ENCODE peak calls at places on chromosomes 3 and 15, in eight cellular contexts. One of them, this sample, is unnamed.

GRCh38 chr3:165624761-165625160 is 212.5 kb downstream of the BCHE start:
- DNase-seq in activated CD4-positive, alpha-beta T cell treated with anti-CD3 and anti-CD28 coated beads, Interleukin-2, amount 50 U/mL, for 24 hours: no peak
- DNase-seq in CD4-positive, alpha-beta memory T cell: no peak
- DNase-seq in T-helper 9 cell: no peak
- DNase-seq in NCI-H345: no peak
- DNase-seq in NCI-H510A: no peak
- DNase-seq in iPS-NIHi11: peak; percentile 17
- DNase-seq in foreskin fibroblast: no peak
- DNase-seq in this sample: no peak

GRCh38 chr3:4826237-4827100 is 152.8 kb upstream of the BHLHE40 start:
- DNase-seq in activated CD4-positive, alpha-beta T cell treated with anti-CD3 and anti-CD28 coated beads, Interleukin-2, amount 50 U/mL, for 24 hours: no peak
- DNase-seq in CD4-positive, alpha-beta memory T cell: no peak
- DNase-seq in T-helper 9 cell: no peak
- DNase-seq in NCI-H345: no peak
- DNase-seq in NCI-H510A: no peak
- DNase-seq in iPS-NIHi11: no peak
- DNase-seq in foreskin fibroblast: no peak
- DNase-seq in this sample: no peak

GRCh38 chr3:114675104-114675503 is 381.3 kb downstream of the TIGIT start:
- DNase-seq in activated CD4-positive, alpha-beta T cell treated with anti-CD3 and anti-CD28 coated beads, Interleukin-2, amount 50 U/mL, for 24 hours: no peak
- DNase-seq in CD4-positive, alpha-beta memory T cell: no peak
- DNase-seq in T-helper 9 cell: no peak
- DNase-seq in NCI-H345: no peak
- DNase-seq in NCI-H510A: no peak
- DNase-seq in iPS-NIHi11: no peak
- DNase-seq in foreskin fibroblast: no peak
- DNase-seq in this sample: no peak

GRCh38 chr15:58873267-58873666 is 60.2 kb downstream of the SLTM start:
- DNase-seq in activated CD4-positive, alpha-beta T cell treated with anti-CD3 and anti-CD28 coated beads, Interleukin-2, amount 50 U/mL, for 24 hours: no peak
- DNase-seq in CD4-positive, alpha-beta memory T cell: no peak
- DNase-seq in T-helper 9 cell: no peak
- DNase-seq in NCI-H345: no peak
- DNase-seq in NCI-H510A: no peak
- DNase-seq in iPS-NIHi11: no peak
- DNase-seq in foreskin fibroblast: peak; percentile 59
- DNase-seq in this sample: no peak

GRCh38 chr3:43866529-43867353 is 176.0 kb downstream of the ABHD5 start:
- DNase-seq in activated CD4-positive, alpha-beta T cell treated with anti-CD3 and anti-CD28 coated beads, Interleukin-2, amount 50 U/mL, for 24 hours: no peak
- DNase-seq in CD4-positive, alpha-beta memory T cell: no peak
- DNase-seq in T-helper 9 cell: no peak
- DNase-seq in NCI-H345: no peak
- DNase-seq in NCI-H510A: no peak
- DNase-seq in iPS-NIHi11: no peak
- DNase-seq in foreskin fibroblast: peak; percentile 90
- DNase-seq in this sample: no peak

GRCh38 chr3:71401695-71402231 is 181.8 kb downstream of the FOXP1 start:
- DNase-seq in activated CD4-positive, alpha-beta T cell treated with anti-CD3 and anti-CD28 coated beads, Interleukin-2, amount 50 U/mL, for 24 hours: no peak
- DNase-seq in CD4-positive, alpha-beta memory T cell: no peak
- DNase-seq in T-helper 9 cell: no peak
- DNase-seq in NCI-H345: no peak
- DNase-seq in NCI-H510A: no peak
- DNase-seq in iPS-NIHi11: no peak
- DNase-seq in foreskin fibroblast: no peak
- DNase-seq in this sample: no peak

GRCh38 chr15:44662478-44663409 is 718 bp downstream of the SPG11 start:
- DNase-seq in activated CD4-positive, alpha-beta T cell treated with anti-CD3 and anti-CD28 coated beads, Interleukin-2, amount 50 U/mL, for 24 hours: peak; percentile 72
- DNase-seq in CD4-positive, alpha-beta memory T cell: peak; percentile 85
- DNase-seq in T-helper 9 cell: peak; percentile 78
- DNase-seq in NCI-H345: peak; percentile 37
- DNase-seq in NCI-H510A: peak; percentile 49
- DNase-seq in iPS-NIHi11: peak; percentile 61
- DNase-seq in foreskin fibroblast: peak; percentile 28
- DNase-seq in this sample: no peak

GRCh38 chr3:8536106-8537052 is 34.8 kb downstream of the LMCD1 start:
- DNase-seq in activated CD4-positive, alpha-beta T cell treated with anti-CD3 and anti-CD28 coated beads, Interleukin-2, amount 50 U/mL, for 24 hours: no peak
- DNase-seq in CD4-positive, alpha-beta memory T cell: no peak
- DNase-seq in T-helper 9 cell: no peak
- DNase-seq in NCI-H345: no peak
- DNase-seq in NCI-H510A: no peak
- DNase-seq in iPS-NIHi11: no peak
- DNase-seq in foreskin fibroblast: peak; percentile 55
- DNase-seq in this sample: no peak

GRCh38 chr3:172244011-172244410 is 204.2 kb downstream of the GHSR start:
- DNase-seq in activated CD4-positive, alpha-beta T cell treated with anti-CD3 and anti-CD28 coated beads, Interleukin-2, amount 50 U/mL, for 24 hours: no peak
- DNase-seq in CD4-positive, alpha-beta memory T cell: no peak
- DNase-seq in T-helper 9 cell: no peak
- DNase-seq in NCI-H345: no peak
- DNase-seq in NCI-H510A: no peak
- DNase-seq in iPS-NIHi11: no peak
- DNase-seq in foreskin fibroblast: no peak
- DNase-seq in this sample: no peak

GRCh38 chr15:86163771-86164170 is 84.1 kb downstream of the AGBL1 start:
- DNase-seq in activated CD4-positive, alpha-beta T cell treated with anti-CD3 and anti-CD28 coated beads, Interleukin-2, amount 50 U/mL, for 24 hours: no peak
- DNase-seq in CD4-positive, alpha-beta memory T cell: no peak
- DNase-seq in T-helper 9 cell: no peak
- DNase-seq in NCI-H345: no peak
- DNase-seq in NCI-H510A: no peak
- DNase-seq in iPS-NIHi11: no peak
- DNase-seq in foreskin fibroblast: no peak
- DNase-seq in this sample: no peak

GRCh38 chr3:181564222-181564621 is 147.5 kb upstream of the SOX2 start:
- DNase-seq in activated CD4-positive, alpha-beta T cell treated with anti-CD3 and anti-CD28 coated beads, Interleukin-2, amount 50 U/mL, for 24 hours: no peak
- DNase-seq in CD4-positive, alpha-beta memory T cell: no peak
- DNase-seq in T-helper 9 cell: no peak
- DNase-seq in NCI-H345: no peak
- DNase-seq in NCI-H510A: no peak
- DNase-seq in iPS-NIHi11: no peak
- DNase-seq in foreskin fibroblast: no peak
- DNase-seq in this sample: no peak

GRCh38 chr3:11736136-11736833 is 92.6 kb upstream of the VGLL4 start:
- DNase-seq in activated CD4-positive, alpha-beta T cell treated with anti-CD3 and anti-CD28 coated beads, Interleukin-2, amount 50 U/mL, for 24 hours: no peak
- DNase-seq in CD4-positive, alpha-beta memory T cell: no peak
- DNase-seq in T-helper 9 cell: no peak
- DNase-seq in NCI-H345: no peak
- DNase-seq in NCI-H510A: no peak
- DNase-seq in iPS-NIHi11: no peak
- DNase-seq in foreskin fibroblast: no peak
- DNase-seq in this sample: no peak

GRCh38 chr3:112884678-112885290 is 38.1 kb upstream of the CD200R1L start:
- DNase-seq in activated CD4-positive, alpha-beta T cell treated with anti-CD3 and anti-CD28 coated beads, Interleukin-2, amount 50 U/mL, for 24 hours: no peak
- DNase-seq in CD4-positive, alpha-beta memory T cell: no peak
- DNase-seq in T-helper 9 cell: no peak
- DNase-seq in NCI-H345: no peak
- DNase-seq in NCI-H510A: no peak
- DNase-seq in iPS-NIHi11: no peak
- DNase-seq in foreskin fibroblast: no peak
- DNase-seq in this sample: no peak

GRCh38 chr3:126056681-126057546 is 27.0 kb downstream of the SLC41A3 start:
- DNase-seq in activated CD4-positive, alpha-beta T cell treated with anti-CD3 and anti-CD28 coated beads, Interleukin-2, amount 50 U/mL, for 24 hours: no peak
- DNase-seq in CD4-positive, alpha-beta memory T cell: no peak
- DNase-seq in T-helper 9 cell: no peak
- DNase-seq in NCI-H345: no peak
- DNase-seq in NCI-H510A: no peak
- DNase-seq in iPS-NIHi11: no peak
- DNase-seq in foreskin fibroblast: no peak
- DNase-seq in this sample: no peak

GRCh38 chr3:23762214-23763039 is 43.3 kb upstream of the UBE2E1 start:
- DNase-seq in activated CD4-positive, alpha-beta T cell treated with anti-CD3 and anti-CD28 coated beads, Interleukin-2, amount 50 U/mL, for 24 hours: no peak
- DNase-seq in CD4-positive, alpha-beta memory T cell: no peak
- DNase-seq in T-helper 9 cell: no peak
- DNase-seq in NCI-H345: no peak
- DNase-seq in NCI-H510A: no peak
- DNase-seq in iPS-NIHi11: no peak
- DNase-seq in foreskin fibroblast: peak; percentile 21
- DNase-seq in this sample: no peak

GRCh38 chr3:49805884-49806701 is 3.0 kb downstream of the INKA1 start:
- DNase-seq in activated CD4-positive, alpha-beta T cell treated with anti-CD3 and anti-CD28 coated beads, Interleukin-2, amount 50 U/mL, for 24 hours: no peak
- DNase-seq in CD4-positive, alpha-beta memory T cell: no peak
- DNase-seq in T-helper 9 cell: no peak
- DNase-seq in NCI-H345: no peak
- DNase-seq in NCI-H510A: no peak
- DNase-seq in iPS-NIHi11: peak; percentile 49
- DNase-seq in foreskin fibroblast: no peak
- DNase-seq in this sample: no peak

GRCh38 chr3:133549565-133549964 is 23.9 kb upstream of the CDV3 start:
- DNase-seq in activated CD4-positive, alpha-beta T cell treated with anti-CD3 and anti-CD28 coated beads, Interleukin-2, amount 50 U/mL, for 24 hours: no peak
- DNase-seq in CD4-positive, alpha-beta memory T cell: no peak
- DNase-seq in T-helper 9 cell: no peak
- DNase-seq in NCI-H345: no peak
- DNase-seq in NCI-H510A: no peak
- DNase-seq in iPS-NIHi11: no peak
- DNase-seq in foreskin fibroblast: no peak
- DNase-seq in this sample: no peak

GRCh38 chr3:45309876-45310275 is 78.5 kb upstream of the LARS2 start:
- DNase-seq in activated CD4-positive, alpha-beta T cell treated with anti-CD3 and anti-CD28 coated beads, Interleukin-2, amount 50 U/mL, for 24 hours: no peak
- DNase-seq in CD4-positive, alpha-beta memory T cell: no peak
- DNase-seq in T-helper 9 cell: no peak
- DNase-seq in NCI-H345: peak; percentile 27
- DNase-seq in NCI-H510A: no peak
- DNase-seq in iPS-NIHi11: no peak
- DNase-seq in foreskin fibroblast: no peak
- DNase-seq in this sample: no peak

GRCh38 chr3:14921034-14921616 is 26.3 kb upstream of the NR2C2 start:
- DNase-seq in activated CD4-positive, alpha-beta T cell treated with anti-CD3 and anti-CD28 coated beads, Interleukin-2, amount 50 U/mL, for 24 hours: peak; percentile 70
- DNase-seq in CD4-positive, alpha-beta memory T cell: peak; percentile 79
- DNase-seq in T-helper 9 cell: peak; percentile 76
- DNase-seq in NCI-H345: peak; percentile 74
- DNase-seq in NCI-H510A: peak; percentile 66
- DNase-seq in iPS-NIHi11: peak; percentile 90
- DNase-seq in foreskin fibroblast: peak; percentile 81
- DNase-seq in this sample: peak; percentile 5

GRCh38 chr3:14506626-14507344 is 33.4 kb downstream of the GRIP2 start:
- DNase-seq in activated CD4-positive, alpha-beta T cell treated with anti-CD3 and anti-CD28 coated beads, Interleukin-2, amount 50 U/mL, for 24 hours: no peak
- DNase-seq in CD4-positive, alpha-beta memory T cell: no peak
- DNase-seq in T-helper 9 cell: no peak
- DNase-seq in NCI-H345: no peak
- DNase-seq in NCI-H510A: no peak
- DNase-seq in iPS-NIHi11: no peak
- DNase-seq in foreskin fibroblast: no peak
- DNase-seq in this sample: no peak

GRCh38 chr15:89908226-89908625 is 4.5 kb downstream of the ARPIN start:
- DNase-seq in activated CD4-positive, alpha-beta T cell treated with anti-CD3 and anti-CD28 coated beads, Interleukin-2, amount 50 U/mL, for 24 hours: no peak
- DNase-seq in CD4-positive, alpha-beta memory T cell: no peak
- DNase-seq in T-helper 9 cell: no peak
- DNase-seq in NCI-H345: no peak
- DNase-seq in NCI-H510A: no peak
- DNase-seq in iPS-NIHi11: no peak
- DNase-seq in foreskin fibroblast: no peak
- DNase-seq in this sample: no peak

GRCh38 chr15:89197503-89197971 is 23.8 kb downstream of the RLBP1 start:
- DNase-seq in activated CD4-positive, alpha-beta T cell treated with anti-CD3 and anti-CD28 coated beads, Interleukin-2, amount 50 U/mL, for 24 hours: no peak
- DNase-seq in CD4-positive, alpha-beta memory T cell: no peak
- DNase-seq in T-helper 9 cell: no peak
- DNase-seq in NCI-H345: peak; percentile 44
- DNase-seq in NCI-H510A: peak; percentile 31
- DNase-seq in iPS-NIHi11: peak; percentile 83
- DNase-seq in foreskin fibroblast: no peak
- DNase-seq in this sample: no peak

GRCh38 chr3:12345141-12345561 is 56.3 kb downstream of the PPARG start:
- DNase-seq in activated CD4-positive, alpha-beta T cell treated with anti-CD3 and anti-CD28 coated beads, Interleukin-2, amount 50 U/mL, for 24 hours: no peak
- DNase-seq in CD4-positive, alpha-beta memory T cell: no peak
- DNase-seq in T-helper 9 cell: no peak
- DNase-seq in NCI-H345: no peak
- DNase-seq in NCI-H510A: no peak
- DNase-seq in iPS-NIHi11: no peak
- DNase-seq in foreskin fibroblast: peak; percentile 73
- DNase-seq in this sample: no peak

GRCh38 chr15:99732268-99732641 is 982 bp downstream of the LYSMD4 start:
- DNase-seq in activated CD4-positive, alpha-beta T cell treated with anti-CD3 and anti-CD28 coated beads, Interleukin-2, amount 50 U/mL, for 24 hours: no peak
- DNase-seq in CD4-positive, alpha-beta memory T cell: no peak
- DNase-seq in T-helper 9 cell: no peak
- DNase-seq in NCI-H345: no peak
- DNase-seq in NCI-H510A: no peak
- DNase-seq in iPS-NIHi11: no peak
- DNase-seq in foreskin fibroblast: peak; percentile 38
- DNase-seq in this sample: no peak

GRCh38 chr3:69226071-69226470 is 103.7 kb upstream of the LMOD3 start:
- DNase-seq in activated CD4-positive, alpha-beta T cell treated with anti-CD3 and anti-CD28 coated beads, Interleukin-2, amount 50 U/mL, for 24 hours: no peak
- DNase-seq in CD4-positive, alpha-beta memory T cell: no peak
- DNase-seq in T-helper 9 cell: no peak
- DNase-seq in NCI-H345: no peak
- DNase-seq in NCI-H510A: no peak
- DNase-seq in iPS-NIHi11: peak; percentile 14
- DNase-seq in foreskin fibroblast: no peak
- DNase-seq in this sample: no peak

GRCh38 chr15:92158426-92158825 is 235.3 kb upstream of the ST8SIA2 start:
- DNase-seq in activated CD4-positive, alpha-beta T cell treated with anti-CD3 and anti-CD28 coated beads, Interleukin-2, amount 50 U/mL, for 24 hours: peak; percentile 26
- DNase-seq in CD4-positive, alpha-beta memory T cell: no peak
- DNase-seq in T-helper 9 cell: no peak
- DNase-seq in NCI-H345: peak; percentile 5
- DNase-seq in NCI-H510A: no peak
- DNase-seq in iPS-NIHi11: peak; percentile 26
- DNase-seq in foreskin fibroblast: no peak
- DNase-seq in this sample: no peak

GRCh38 chr3:34005886-34006285 is 207.5 kb downstream of the PDCD6IP start:
- DNase-seq in activated CD4-positive, alpha-beta T cell treated with anti-CD3 and anti-CD28 coated beads, Interleukin-2, amount 50 U/mL, for 24 hours: no peak
- DNase-seq in CD4-positive, alpha-beta memory T cell: no peak
- DNase-seq in T-helper 9 cell: no peak
- DNase-seq in NCI-H345: no peak
- DNase-seq in NCI-H510A: no peak
- DNase-seq in iPS-NIHi11: no peak
- DNase-seq in foreskin fibroblast: peak; percentile 89
- DNase-seq in this sample: no peak

This sample was measured in NCI-H187.